ENCODE peak calls at places on chromosomes 12 and 14, in six cellular contexts. Q, N, C, H, E and T are unnamed samples.

GRCh38 chr14:61662437-61663311 is 32.6 kb upstream of the HIF1A start:
- DNase-seq in Q (peak), N (no peak), C (peak), H (no peak), E (peak), T (peak)

GRCh38 chr12:99059824-99060526 is 414.9 kb downstream of the APAF1 start:
- DNase-seq in Q (peak), N (no peak), C (no peak), H (no peak), E (peak), T (no peak)

GRCh38 chr12:47964102-47964723 is 817 bp downstream of the TMEM106C start:
- DNase-seq in Q (peak), N (no peak), C (peak), H (no peak), E (peak), T (peak)

GRCh38 chr14:86013663-86014062 is 483.7 kb downstream of the FLRT2 start:
- DNase-seq in Q (no peak), N (no peak), C (no peak), H (no peak), E (no peak), T (no peak)

GRCh38 chr14:50647282-50647681 is 20.8 kb downstream of the SAV1 start:
- DNase-seq in Q (no peak), N (no peak), C (no peak), H (no peak), E (no peak), T (no peak)

GRCh38 chr14:75208843-75209242 is 32.4 kb upstream of the TMED10 start:
- DNase-seq in Q (no peak), N (no peak), C (no peak), H (no peak), E (no peak), T (no peak)

GRCh38 chr14:105898482-105899010 is 372.2 kb downstream of the TMEM121 start:
- DNase-seq in Q (no peak), N (no peak), C (no peak), H (no peak), E (no peak), T (no peak)

GRCh38 chr12:105321125-105321524 is 9.4 kb upstream of the C12orf75 start:
- DNase-seq in Q (no peak), N (no peak), C (no peak), H (no peak), E (no peak), T (no peak)

GRCh38 chr12:118136559-118137003 is 657 bp downstream of the PEBP1 start:
- DNase-seq in Q (peak), N (no peak), C (peak), H (no peak), E (peak), T (peak)

GRCh38 chr12:128418944-128419343 is 152.0 kb downstream of the TMEM132C start:
- DNase-seq in Q (no peak), N (no peak), C (no peak), H (no peak), E (no peak), T (no peak)

GRCh38 chr14:74349757-74350156 is 1.5 kb downstream of the VRTN start:
- DNase-seq in Q (no peak), N (no peak), C (peak), H (no peak), E (no peak), T (peak)

GRCh38 chr12:106046947-106047346 is 91.8 kb downstream of the NUAK1 start:
- DNase-seq in Q (peak), N (no peak), C (no peak), H (no peak), E (no peak), T (no peak)

GRCh38 chr12:79174656-79175055 is 310.1 kb downstream of the SYT1 start:
- DNase-seq in Q (no peak), N (no peak), C (no peak), H (peak), E (peak), T (no peak)

GRCh38 chr14:100736269-100737180 is 9.8 kb downstream of the DLK1 start:
- DNase-seq in Q (peak), N (no peak), C (no peak), H (no peak), E (peak), T (peak)

GRCh38 chr12:47744005-47744651 is 14.6 kb downstream of the RAPGEF3 start:
- DNase-seq in Q (peak), N (no peak), C (peak), H (no peak), E (peak), T (peak)

GRCh38 chr12:132191715-132192553 is 47.7 kb downstream of the NOC4L start:
- DNase-seq in Q (no peak), N (no peak), C (no peak), H (no peak), E (peak), T (no peak)